ENCODE peak calls at places on chromosomes 11 and 22, in ten cellular contexts. One of them, this sample, is unnamed. For H3K27me3, the result is how much of the 10 kb centered on the place peaks cover.

GRCh38 chr22:48362736-48363404 is 1464.8 kb downstream of the BRD1 start:
- DNase-seq in testis: no peak
- DNase-seq in transverse colon: peak
- DNase-seq in HCT116: no peak
- DNase-seq in tibial nerve: no peak
- DNase-seq in IMR-90: no peak
- DNase-seq in vagina: no peak
- DNase-seq in heart left ventricle: no peak
- DNase-seq in H1: peak
- DNase-seq in stomach: peak
- DNase-seq in this sample: peak

GRCh38 chr22:47008208-47008885 is 245.9 kb downstream of the TBC1D22A start:
- DNase-seq in vagina: no peak
- DNase-seq in HCT116: no peak
- DNase-seq in testis: no peak
- DNase-seq in H1: no peak
- DNase-seq in IMR-90: no peak
- DNase-seq in heart left ventricle: no peak
- DNase-seq in transverse colon: no peak
- DNase-seq in stomach: no peak
- DNase-seq in tibial nerve: no peak
- DNase-seq in this sample: no peak

GRCh38 chr11:91158901-91159537 is 936.2 kb upstream of the CHORDC1 start:
- DNase-seq in vagina: no peak
- DNase-seq in testis: no peak
- DNase-seq in H1: no peak
- DNase-seq in heart left ventricle: no peak
- DNase-seq in tibial nerve: no peak
- DNase-seq in HCT116: no peak
- DNase-seq in stomach: no peak
- DNase-seq in transverse colon: no peak
- DNase-seq in IMR-90: peak
- DNase-seq in this sample: no peak

GRCh38 chr22:49202226-49202625 is 625.4 kb downstream of the BRD1 start:
- DNase-seq in tibial nerve: no peak
- DNase-seq in testis: no peak
- DNase-seq in heart left ventricle: peak
- DNase-seq in H1: peak
- DNase-seq in stomach: peak
- DNase-seq in HCT116: no peak
- DNase-seq in IMR-90: no peak
- DNase-seq in vagina: peak
- DNase-seq in transverse colon: no peak
- DNase-seq in this sample: peak

GRCh38 chr11:62433553-62434301 is 14.9 kb downstream of the SCGB1A1 start:
- DNase-seq in tibial nerve: peak
- DNase-seq in H1: no peak
- DNase-seq in heart left ventricle: no peak
- DNase-seq in stomach: no peak
- DNase-seq in testis: peak
- DNase-seq in IMR-90: no peak
- DNase-seq in vagina: no peak
- DNase-seq in transverse colon: peak
- DNase-seq in HCT116: no peak
- DNase-seq in this sample: no peak

GRCh38 chr22:44574581-44575343 is 76.7 kb upstream of the RTL6 start:
- DNase-seq in heart left ventricle: no peak
- DNase-seq in IMR-90: no peak
- DNase-seq in tibial nerve: no peak
- DNase-seq in testis: peak
- DNase-seq in HCT116: no peak
- DNase-seq in transverse colon: no peak
- DNase-seq in H1: no peak
- DNase-seq in stomach: peak
- DNase-seq in vagina: no peak
- DNase-seq in this sample: no peak

GRCh38 chr22:39598017-39598965 is 27.7 kb downstream of the CACNA1I start:
- DNase-seq in H1: peak
- DNase-seq in tibial nerve: no peak
- DNase-seq in vagina: no peak
- DNase-seq in IMR-90: no peak
- DNase-seq in testis: peak
- DNase-seq in heart left ventricle: no peak
- DNase-seq in stomach: peak
- DNase-seq in transverse colon: peak
- DNase-seq in HCT116: peak
- DNase-seq in this sample: peak

GRCh38 chr22:28548411-28548810 is 131.2 kb downstream of the TTC28 start:
- DNase-seq in testis: no peak
- DNase-seq in stomach: no peak
- DNase-seq in IMR-90: no peak
- DNase-seq in tibial nerve: no peak
- DNase-seq in heart left ventricle: no peak
- DNase-seq in H1: no peak
- DNase-seq in transverse colon: no peak
- DNase-seq in HCT116: no peak
- DNase-seq in vagina: no peak
- DNase-seq in this sample: no peak

GRCh38 chr11:4416306-4416705 is 22.8 kb upstream of the TRIM21 start:
- DNase-seq in vagina: no peak
- DNase-seq in H1: no peak
- DNase-seq in testis: no peak
- DNase-seq in transverse colon: no peak
- DNase-seq in HCT116: no peak
- DNase-seq in tibial nerve: no peak
- DNase-seq in stomach: no peak
- DNase-seq in heart left ventricle: no peak
- DNase-seq in IMR-90: no peak
- DNase-seq in this sample: no peak
- TF ChIP-seq POLR2A in vagina: no peak
- TF ChIP-seq POLR2A in H1: no peak
- TF ChIP-seq POLR2A in testis: no peak
- TF ChIP-seq POLR2A in transverse colon: no peak
- TF ChIP-seq POLR2A in HCT116: no peak
- TF ChIP-seq POLR2A in tibial nerve: no peak
- TF ChIP-seq POLR2A in stomach: no peak
- TF ChIP-seq POLR2A in heart left ventricle: no peak
- TF ChIP-seq POLR2A in IMR-90: no peak
- TF ChIP-seq POLR2A in this sample: no peak

GRCh38 chr11:117827521-117828511 is 3.3 kb upstream of the FXYD2 start:
- DNase-seq in H1: peak
- DNase-seq in IMR-90: no peak
- DNase-seq in testis: peak
- DNase-seq in tibial nerve: no peak
- DNase-seq in stomach: peak
- DNase-seq in heart left ventricle: peak
- DNase-seq in HCT116: no peak
- DNase-seq in vagina: no peak
- DNase-seq in transverse colon: peak
- DNase-seq in this sample: peak

GRCh38 chr11:117825538-117826359 is 1.2 kb upstream of the FXYD2 start:
- DNase-seq in IMR-90: no peak
- DNase-seq in tibial nerve: no peak
- DNase-seq in H1: no peak
- DNase-seq in transverse colon: peak
- DNase-seq in testis: peak
- DNase-seq in heart left ventricle: peak
- DNase-seq in stomach: peak
- DNase-seq in vagina: no peak
- DNase-seq in HCT116: no peak
- DNase-seq in this sample: no peak

GRCh38 chr11:117826832-117827231 is 2.3 kb upstream of the FXYD2 start:
- DNase-seq in testis: no peak
- DNase-seq in stomach: peak
- DNase-seq in tibial nerve: no peak
- DNase-seq in transverse colon: no peak
- DNase-seq in H1: no peak
- DNase-seq in IMR-90: no peak
- DNase-seq in heart left ventricle: no peak
- DNase-seq in vagina: no peak
- DNase-seq in HCT116: no peak
- DNase-seq in this sample: no peak

GRCh38 chr11:117824571-117825537 is at the start of gene FXYD2:
- DNase-seq in HCT116: no peak
- DNase-seq in heart left ventricle: peak
- DNase-seq in tibial nerve: no peak
- DNase-seq in IMR-90: no peak
- DNase-seq in transverse colon: peak
- DNase-seq in testis: peak
- DNase-seq in vagina: no peak
- DNase-seq in stomach: peak
- DNase-seq in H1: no peak
- DNase-seq in this sample: no peak

DNA sequence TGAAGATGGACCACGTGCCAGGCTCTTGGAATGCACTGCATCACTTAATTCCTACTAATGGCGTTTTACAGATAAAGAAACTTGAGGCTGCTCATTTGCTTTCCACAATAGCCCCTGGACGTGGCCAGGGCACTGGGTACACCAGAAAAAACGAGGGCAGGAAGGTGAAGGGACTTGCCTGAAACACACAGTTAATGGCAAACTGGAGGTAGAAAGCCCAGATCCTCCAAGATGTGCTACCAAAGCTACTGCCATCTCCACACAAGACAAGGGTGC is 1.8 kb upstream of the FXYD2 start:
- DNase-seq in stomach: peak
- DNase-seq in testis: peak
- DNase-seq in IMR-90: no peak
- DNase-seq in H1: no peak
- DNase-seq in heart left ventricle: no peak
- DNase-seq in HCT116: no peak
- DNase-seq in tibial nerve: no peak
- DNase-seq in vagina: no peak
- DNase-seq in transverse colon: no peak
- DNase-seq in this sample: peak
- H3K27me3 ChIP-seq in stomach: under half
- H3K27me3 ChIP-seq in testis: under half
- H3K27me3 ChIP-seq in IMR-90: under half
- H3K27me3 ChIP-seq in H1: under half
- H3K27me3 ChIP-seq in heart left ventricle: under half
- H3K27me3 ChIP-seq in HCT116: under half
- H3K27me3 ChIP-seq in tibial nerve: under half
- H3K27me3 ChIP-seq in vagina: under half
- H3K27me3 ChIP-seq in transverse colon: under half
- H3K27me3 ChIP-seq in this sample: under half

GRCh38 chr11:73942030-73942429 is 8.8 kb upstream of the DNAJB13 start:
- DNase-seq in vagina: no peak
- DNase-seq in heart left ventricle: no peak
- DNase-seq in transverse colon: no peak
- DNase-seq in testis: no peak
- DNase-seq in H1: no peak
- DNase-seq in HCT116: no peak
- DNase-seq in tibial nerve: no peak
- DNase-seq in stomach: no peak
- DNase-seq in IMR-90: no peak
- DNase-seq in this sample: no peak
- TF ChIP-seq POLR2A in vagina: no peak
- TF ChIP-seq POLR2A in heart left ventricle: no peak
- TF ChIP-seq POLR2A in transverse colon: no peak
- TF ChIP-seq POLR2A in testis: no peak
- TF ChIP-seq POLR2A in H1: no peak
- TF ChIP-seq POLR2A in HCT116: no peak
- TF ChIP-seq POLR2A in tibial nerve: no peak
- TF ChIP-seq POLR2A in stomach: no peak
- TF ChIP-seq POLR2A in IMR-90: no peak
- TF ChIP-seq POLR2A in this sample: no peak

DNA sequence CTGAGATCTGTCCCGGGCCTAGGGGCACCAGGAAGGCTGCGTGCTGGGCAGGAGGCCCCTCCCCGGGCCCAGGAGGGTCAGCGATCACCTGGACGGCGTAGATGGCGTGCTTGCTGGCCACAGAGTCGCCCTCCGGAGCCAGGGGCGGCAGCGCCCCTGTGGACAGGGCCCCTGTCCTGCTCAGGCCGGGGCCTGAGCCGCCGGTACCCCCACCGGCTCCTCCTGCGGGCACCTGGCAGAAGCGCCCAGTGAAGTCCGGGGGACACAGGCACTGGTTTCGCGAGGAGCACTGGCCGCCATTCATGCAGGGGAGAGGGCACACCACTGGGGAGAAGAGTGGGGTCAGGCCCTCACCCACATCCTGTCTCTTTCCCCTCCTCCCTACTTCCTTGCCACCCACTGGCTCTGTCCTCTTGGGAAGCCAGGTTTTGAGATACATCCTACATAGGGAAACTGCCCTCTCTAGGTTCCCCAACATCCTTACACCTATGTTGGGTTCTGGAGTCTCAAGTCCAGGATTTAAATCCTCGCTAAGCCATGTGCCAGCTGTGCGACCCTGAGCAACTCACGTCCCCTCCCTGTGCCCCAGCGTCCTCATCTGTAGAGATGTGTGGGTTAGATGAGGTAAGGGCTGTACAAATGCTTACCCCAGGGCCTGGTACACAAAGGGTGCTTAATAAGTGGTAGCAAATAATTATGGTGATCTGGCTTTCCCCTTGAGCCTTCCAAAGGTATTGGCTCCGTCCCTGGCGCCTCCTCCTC is 3.9 kb downstream of the LTBP3 start:
- DNase-seq in HCT116: no peak
- DNase-seq in H1: no peak
- DNase-seq in transverse colon: no peak
- DNase-seq in IMR-90: no peak
- DNase-seq in vagina: no peak
- DNase-seq in heart left ventricle: no peak
- DNase-seq in testis: no peak
- DNase-seq in stomach: no peak
- DNase-seq in tibial nerve: no peak
- DNase-seq in this sample: no peak
- H3K27me3 ChIP-seq in HCT116: under half
- H3K27me3 ChIP-seq in H1: under half
- H3K27me3 ChIP-seq in transverse colon: under half
- H3K27me3 ChIP-seq in IMR-90: under half
- H3K27me3 ChIP-seq in vagina: under half
- H3K27me3 ChIP-seq in heart left ventricle: under half
- H3K27me3 ChIP-seq in testis: under half
- H3K27me3 ChIP-seq in stomach: under half
- H3K27me3 ChIP-seq in tibial nerve: under half
- H3K27me3 ChIP-seq in this sample: under half

This sample was measured in Peyer's patch.